ENCODE peak calls at places on chromosome 1, in four cellular contexts. One of them, this sample, is unnamed.
A peak's percentile ranks its signal among the peaks of the same experiment; 100 is the strongest.

GRCh38 chr1:172790245-172790644 is 131.3 kb downstream of the FASLG start:
- DNase-seq in T1000: no peak
- DNase-seq in amniotic stem cell: no peak
- DNase-seq in DMS 273 treated with DMSO at 0.1 percent for 48 hours: no peak
- DNase-seq in this sample: no peak

GRCh38 chr1:22279735-22280134 is 136.8 kb upstream of the WNT4 start:
- DNase-seq in T1000: no peak
- DNase-seq in amniotic stem cell: no peak
- DNase-seq in DMS 273 treated with DMSO at 0.1 percent for 48 hours: no peak
- DNase-seq in this sample: no peak

GRCh38 chr1:150798509-150798908 is 9.6 kb downstream of the CTSK start:
- DNase-seq in T1000: no peak
- DNase-seq in amniotic stem cell: no peak
- DNase-seq in DMS 273 treated with DMSO at 0.1 percent for 48 hours: no peak
- DNase-seq in this sample: no peak

GRCh38 chr1:155912056-155912536 is 947 bp upstream of the RIT1 start:
- DNase-seq in T1000: no peak
- DNase-seq in amniotic stem cell: no peak
- DNase-seq in DMS 273 treated with DMSO at 0.1 percent for 48 hours: no peak
- DNase-seq in this sample: no peak

GRCh38 chr1:117128323-117129079 is 7.0 kb upstream of the TRIM45 start:
- DNase-seq in T1000: no peak
- DNase-seq in amniotic stem cell: peak; percentile 29
- DNase-seq in DMS 273 treated with DMSO at 0.1 percent for 48 hours: peak; percentile 16
- DNase-seq in this sample: no peak

GRCh38 chr1:15323351-15323988 is 76.4 kb downstream of the FHAD1 start:
- DNase-seq in T1000: peak; percentile 66
- DNase-seq in amniotic stem cell: peak; percentile 23
- DNase-seq in DMS 273 treated with DMSO at 0.1 percent for 48 hours: no peak
- DNase-seq in this sample: peak; percentile 87

GRCh38 chr1:6975991-6976390 is 190.7 kb downstream of the CAMTA1 start:
- DNase-seq in T1000: no peak
- DNase-seq in amniotic stem cell: no peak
- DNase-seq in DMS 273 treated with DMSO at 0.1 percent for 48 hours: no peak
- DNase-seq in this sample: no peak

GRCh38 chr1:119133987-119134386 is 6.5 kb downstream of the WARS2 start:
- DNase-seq in T1000: no peak
- DNase-seq in amniotic stem cell: no peak
- DNase-seq in DMS 273 treated with DMSO at 0.1 percent for 48 hours: no peak
- DNase-seq in this sample: no peak

GRCh38 chr1:14320518-14320917 is 278.0 kb upstream of the KAZN start:
- DNase-seq in T1000: peak; percentile 48
- DNase-seq in amniotic stem cell: no peak
- DNase-seq in DMS 273 treated with DMSO at 0.1 percent for 48 hours: no peak
- DNase-seq in this sample: no peak

GRCh38 chr1:43316738-43317520 is 16.1 kb downstream of the TIE1 start:
- DNase-seq in T1000: no peak
- DNase-seq in amniotic stem cell: no peak
- DNase-seq in DMS 273 treated with DMSO at 0.1 percent for 48 hours: no peak
- DNase-seq in this sample: no peak

GRCh38 chr1:26159113-26160039 is 497 bp downstream of the FAM110D start:
- DNase-seq in T1000: no peak
- DNase-seq in amniotic stem cell: no peak
- DNase-seq in DMS 273 treated with DMSO at 0.1 percent for 48 hours: no peak
- DNase-seq in this sample: no peak

GRCh38 chr1:181100015-181100905 is 11.8 kb downstream of the IER5 start:
- DNase-seq in T1000: no peak
- DNase-seq in amniotic stem cell: no peak
- DNase-seq in DMS 273 treated with DMSO at 0.1 percent for 48 hours: no peak
- DNase-seq in this sample: no peak

GRCh38 chr1:59027176-59027575 is 243.3 kb upstream of the JUN start:
- DNase-seq in T1000: no peak
- DNase-seq in amniotic stem cell: no peak
- DNase-seq in DMS 273 treated with DMSO at 0.1 percent for 48 hours: no peak
- DNase-seq in this sample: no peak

GRCh38 chr1:167057297-167057688 is 32.9 kb downstream of the GPA33 start:
- DNase-seq in T1000: peak; percentile 10
- DNase-seq in amniotic stem cell: no peak
- DNase-seq in DMS 273 treated with DMSO at 0.1 percent for 48 hours: peak; percentile 66
- DNase-seq in this sample: no peak

GRCh38 chr1:85330206-85330605 is 53.8 kb upstream of the BCL10 start:
- DNase-seq in T1000: no peak
- DNase-seq in amniotic stem cell: no peak
- DNase-seq in DMS 273 treated with DMSO at 0.1 percent for 48 hours: no peak
- DNase-seq in this sample: no peak

GRCh38 chr1:53543771-53544695 is 84.8 kb downstream of the DMRTB1 start:
- DNase-seq in T1000: no peak
- DNase-seq in amniotic stem cell: no peak
- DNase-seq in DMS 273 treated with DMSO at 0.1 percent for 48 hours: no peak
- DNase-seq in this sample: no peak

GRCh38 chr1:196455697-196456096 is 152.5 kb downstream of the KCNT2 start:
- DNase-seq in T1000: no peak
- DNase-seq in amniotic stem cell: no peak
- DNase-seq in DMS 273 treated with DMSO at 0.1 percent for 48 hours: no peak
- DNase-seq in this sample: no peak

GRCh38 chr1:84246228-84246627 is 55.3 kb upstream of the SAMD13 start:
- DNase-seq in T1000: no peak
- DNase-seq in amniotic stem cell: no peak
- DNase-seq in DMS 273 treated with DMSO at 0.1 percent for 48 hours: no peak
- DNase-seq in this sample: no peak

GRCh38 chr1:160637821-160638539 is 8.9 kb downstream of the SLAMF1 start:
- DNase-seq in T1000: no peak
- DNase-seq in amniotic stem cell: no peak
- DNase-seq in DMS 273 treated with DMSO at 0.1 percent for 48 hours: no peak
- DNase-seq in this sample: no peak

GRCh38 chr1:206769331-206769731 is 1.2 kb upstream of the IL19 start:
- DNase-seq in T1000: no peak
- DNase-seq in amniotic stem cell: no peak
- DNase-seq in DMS 273 treated with DMSO at 0.1 percent for 48 hours: no peak
- DNase-seq in this sample: peak; percentile 55

GRCh38 chr1:34427170-34427569 is 250.5 kb downstream of the C1orf94 start:
- DNase-seq in T1000: no peak
- DNase-seq in amniotic stem cell: no peak
- DNase-seq in DMS 273 treated with DMSO at 0.1 percent for 48 hours: no peak
- DNase-seq in this sample: no peak

GRCh38 chr1:245092638-245092976 is 62.2 kb upstream of the KIF26B start:
- DNase-seq in T1000: no peak
- DNase-seq in amniotic stem cell: no peak
- DNase-seq in DMS 273 treated with DMSO at 0.1 percent for 48 hours: no peak
- DNase-seq in this sample: no peak

GRCh38 chr1:166377896-166378295 is 211.1 kb upstream of the FAM78B start:
- DNase-seq in T1000: no peak
- DNase-seq in amniotic stem cell: no peak
- DNase-seq in DMS 273 treated with DMSO at 0.1 percent for 48 hours: no peak
- DNase-seq in this sample: no peak

GRCh38 chr1:58721247-58721820 is 21.5 kb upstream of the MYSM1 start:
- DNase-seq in T1000: no peak
- DNase-seq in amniotic stem cell: no peak
- DNase-seq in DMS 273 treated with DMSO at 0.1 percent for 48 hours: no peak
- DNase-seq in this sample: no peak

GRCh38 chr1:110612060-110612745 is 6.0 kb upstream of the KCNA2 start:
- DNase-seq in T1000: no peak
- DNase-seq in amniotic stem cell: no peak
- DNase-seq in DMS 273 treated with DMSO at 0.1 percent for 48 hours: no peak
- DNase-seq in this sample: peak; percentile 37

This sample was measured in ascending aorta.